ENCODE peak calls at places on chromosomes 11 and 22, in seven cellular contexts. One of them, this sample, is unnamed.

GRCh38 chr11:83002047-83002446 is 69.7 kb downstream of the RAB30 start:
- DNase-seq in activated effector memory CD4-positive, alpha-beta T cell treated with anti-CD3 and anti-CD28 coated beads, Interleukin-2, amount 50 U/mL, for 16 hours: peak; percentile 68
- DNase-seq in NCI-H774: no peak
- DNase-seq in activated CD4-positive, alpha-beta T cell treated with anti-CD3 and anti-CD28 coated beads for 48 hours: peak; percentile 39
- DNase-seq in stimulated activated CD8-positive, alpha-beta memory T cell treated with anti-CD3 and anti-CD28 coated beads, Interleukin-2, amount 100 ng/mL, for 1 hour: no peak
- DNase-seq in Calu3: no peak
- DNase-seq in ascending aorta: no peak
- DNase-seq in this sample: no peak

GRCh38 chr11:12235549-12235944 is 125.2 kb downstream of the MICAL2 start:
- DNase-seq in activated effector memory CD4-positive, alpha-beta T cell treated with anti-CD3 and anti-CD28 coated beads, Interleukin-2, amount 50 U/mL, for 16 hours: no peak
- DNase-seq in NCI-H774: no peak
- DNase-seq in activated CD4-positive, alpha-beta T cell treated with anti-CD3 and anti-CD28 coated beads for 48 hours: peak; percentile 34
- DNase-seq in stimulated activated CD8-positive, alpha-beta memory T cell treated with anti-CD3 and anti-CD28 coated beads, Interleukin-2, amount 100 ng/mL, for 1 hour: no peak
- DNase-seq in Calu3: no peak
- DNase-seq in ascending aorta: no peak
- DNase-seq in this sample: peak; percentile 60

GRCh38 chr11:10438451-10438850 is 16.6 kb upstream of the AMPD3 start:
- DNase-seq in activated effector memory CD4-positive, alpha-beta T cell treated with anti-CD3 and anti-CD28 coated beads, Interleukin-2, amount 50 U/mL, for 16 hours: no peak
- DNase-seq in NCI-H774: no peak
- DNase-seq in activated CD4-positive, alpha-beta T cell treated with anti-CD3 and anti-CD28 coated beads for 48 hours: no peak
- DNase-seq in stimulated activated CD8-positive, alpha-beta memory T cell treated with anti-CD3 and anti-CD28 coated beads, Interleukin-2, amount 100 ng/mL, for 1 hour: no peak
- DNase-seq in Calu3: no peak
- DNase-seq in ascending aorta: no peak
- DNase-seq in this sample: no peak

GRCh38 chr22:47102648-47103047 is 340.2 kb downstream of the TBC1D22A start:
- DNase-seq in activated effector memory CD4-positive, alpha-beta T cell treated with anti-CD3 and anti-CD28 coated beads, Interleukin-2, amount 50 U/mL, for 16 hours: no peak
- DNase-seq in NCI-H774: no peak
- DNase-seq in activated CD4-positive, alpha-beta T cell treated with anti-CD3 and anti-CD28 coated beads for 48 hours: no peak
- DNase-seq in stimulated activated CD8-positive, alpha-beta memory T cell treated with anti-CD3 and anti-CD28 coated beads, Interleukin-2, amount 100 ng/mL, for 1 hour: no peak
- DNase-seq in Calu3: no peak
- DNase-seq in ascending aorta: no peak
- DNase-seq in this sample: no peak

GRCh38 chr11:72573380-72573949 is 100.8 kb downstream of the PDE2A start:
- DNase-seq in activated effector memory CD4-positive, alpha-beta T cell treated with anti-CD3 and anti-CD28 coated beads, Interleukin-2, amount 50 U/mL, for 16 hours: peak; percentile 71
- DNase-seq in NCI-H774: no peak
- DNase-seq in activated CD4-positive, alpha-beta T cell treated with anti-CD3 and anti-CD28 coated beads for 48 hours: peak; percentile 45
- DNase-seq in stimulated activated CD8-positive, alpha-beta memory T cell treated with anti-CD3 and anti-CD28 coated beads, Interleukin-2, amount 100 ng/mL, for 1 hour: no peak
- DNase-seq in Calu3: peak; percentile 63
- DNase-seq in ascending aorta: no peak
- DNase-seq in this sample: peak; percentile 83

GRCh38 chr22:18970180-18970947 is 34.3 kb upstream of the PRODH start:
- DNase-seq in activated effector memory CD4-positive, alpha-beta T cell treated with anti-CD3 and anti-CD28 coated beads, Interleukin-2, amount 50 U/mL, for 16 hours: no peak
- DNase-seq in NCI-H774: peak; percentile 32
- DNase-seq in activated CD4-positive, alpha-beta T cell treated with anti-CD3 and anti-CD28 coated beads for 48 hours: peak; percentile 11
- DNase-seq in stimulated activated CD8-positive, alpha-beta memory T cell treated with anti-CD3 and anti-CD28 coated beads, Interleukin-2, amount 100 ng/mL, for 1 hour: no peak
- DNase-seq in Calu3: peak; percentile 47
- DNase-seq in ascending aorta: no peak
- DNase-seq in this sample: no peak

GRCh38 chr22:27800250-27801131 is 1.1 kb downstream of the MN1 start:
- DNase-seq in activated effector memory CD4-positive, alpha-beta T cell treated with anti-CD3 and anti-CD28 coated beads, Interleukin-2, amount 50 U/mL, for 16 hours: no peak
- DNase-seq in NCI-H774: no peak
- DNase-seq in activated CD4-positive, alpha-beta T cell treated with anti-CD3 and anti-CD28 coated beads for 48 hours: no peak
- DNase-seq in stimulated activated CD8-positive, alpha-beta memory T cell treated with anti-CD3 and anti-CD28 coated beads, Interleukin-2, amount 100 ng/mL, for 1 hour: no peak
- DNase-seq in Calu3: peak; percentile 9
- DNase-seq in ascending aorta: peak; percentile 62
- DNase-seq in this sample: no peak

GRCh38 chr11:117807482-117808272 is 10.7 kb upstream of the DSCAML1 start:
- DNase-seq in activated effector memory CD4-positive, alpha-beta T cell treated with anti-CD3 and anti-CD28 coated beads, Interleukin-2, amount 50 U/mL, for 16 hours: peak; percentile 92
- DNase-seq in NCI-H774: peak; percentile 41
- DNase-seq in activated CD4-positive, alpha-beta T cell treated with anti-CD3 and anti-CD28 coated beads for 48 hours: peak; percentile 87
- DNase-seq in stimulated activated CD8-positive, alpha-beta memory T cell treated with anti-CD3 and anti-CD28 coated beads, Interleukin-2, amount 100 ng/mL, for 1 hour: peak; percentile 68
- DNase-seq in Calu3: peak; percentile 70
- DNase-seq in ascending aorta: peak; percentile 86
- DNase-seq in this sample: peak; percentile 63

GRCh38 chr11:111194789-111195188 is 50.7 kb upstream of the POU2AF2 start:
- DNase-seq in activated effector memory CD4-positive, alpha-beta T cell treated with anti-CD3 and anti-CD28 coated beads, Interleukin-2, amount 50 U/mL, for 16 hours: no peak
- DNase-seq in NCI-H774: no peak
- DNase-seq in activated CD4-positive, alpha-beta T cell treated with anti-CD3 and anti-CD28 coated beads for 48 hours: no peak
- DNase-seq in stimulated activated CD8-positive, alpha-beta memory T cell treated with anti-CD3 and anti-CD28 coated beads, Interleukin-2, amount 100 ng/mL, for 1 hour: no peak
- DNase-seq in Calu3: no peak
- DNase-seq in ascending aorta: no peak
- DNase-seq in this sample: no peak

GRCh38 chr22:45547016-45547345 is 44.3 kb downstream of the FBLN1 start:
- DNase-seq in activated effector memory CD4-positive, alpha-beta T cell treated with anti-CD3 and anti-CD28 coated beads, Interleukin-2, amount 50 U/mL, for 16 hours: no peak
- DNase-seq in NCI-H774: no peak
- DNase-seq in activated CD4-positive, alpha-beta T cell treated with anti-CD3 and anti-CD28 coated beads for 48 hours: no peak
- DNase-seq in stimulated activated CD8-positive, alpha-beta memory T cell treated with anti-CD3 and anti-CD28 coated beads, Interleukin-2, amount 100 ng/mL, for 1 hour: no peak
- DNase-seq in Calu3: no peak
- DNase-seq in ascending aorta: no peak
- DNase-seq in this sample: no peak

GRCh38 chr22:45207981-45208664 is 32.6 kb downstream of the KIAA0930 start:
- DNase-seq in activated effector memory CD4-positive, alpha-beta T cell treated with anti-CD3 and anti-CD28 coated beads, Interleukin-2, amount 50 U/mL, for 16 hours: no peak
- DNase-seq in NCI-H774: no peak
- DNase-seq in activated CD4-positive, alpha-beta T cell treated with anti-CD3 and anti-CD28 coated beads for 48 hours: no peak
- DNase-seq in stimulated activated CD8-positive, alpha-beta memory T cell treated with anti-CD3 and anti-CD28 coated beads, Interleukin-2, amount 100 ng/mL, for 1 hour: no peak
- DNase-seq in Calu3: no peak
- DNase-seq in ascending aorta: peak; percentile 61
- DNase-seq in this sample: no peak

GRCh38 chr11:69372589-69373250 is 78.8 kb downstream of the MYEOV start:
- DNase-seq in activated effector memory CD4-positive, alpha-beta T cell treated with anti-CD3 and anti-CD28 coated beads, Interleukin-2, amount 50 U/mL, for 16 hours: peak; percentile 50
- DNase-seq in NCI-H774: no peak
- DNase-seq in activated CD4-positive, alpha-beta T cell treated with anti-CD3 and anti-CD28 coated beads for 48 hours: peak; percentile 1
- DNase-seq in stimulated activated CD8-positive, alpha-beta memory T cell treated with anti-CD3 and anti-CD28 coated beads, Interleukin-2, amount 100 ng/mL, for 1 hour: no peak
- DNase-seq in Calu3: no peak
- DNase-seq in ascending aorta: peak; percentile 52
- DNase-seq in this sample: no peak

GRCh38 chr11:85182437-85183109 is 444.6 kb downstream of the DLG2 start:
- DNase-seq in activated effector memory CD4-positive, alpha-beta T cell treated with anti-CD3 and anti-CD28 coated beads, Interleukin-2, amount 50 U/mL, for 16 hours: no peak
- DNase-seq in NCI-H774: peak; percentile 82
- DNase-seq in activated CD4-positive, alpha-beta T cell treated with anti-CD3 and anti-CD28 coated beads for 48 hours: no peak
- DNase-seq in stimulated activated CD8-positive, alpha-beta memory T cell treated with anti-CD3 and anti-CD28 coated beads, Interleukin-2, amount 100 ng/mL, for 1 hour: no peak
- DNase-seq in Calu3: peak; percentile 18
- DNase-seq in ascending aorta: no peak
- DNase-seq in this sample: no peak

GRCh38 chr22:30605449-30606110 is 1.4 kb upstream of the TCN2 start:
- DNase-seq in activated effector memory CD4-positive, alpha-beta T cell treated with anti-CD3 and anti-CD28 coated beads, Interleukin-2, amount 50 U/mL, for 16 hours: peak; percentile 77
- DNase-seq in NCI-H774: peak; percentile 19
- DNase-seq in activated CD4-positive, alpha-beta T cell treated with anti-CD3 and anti-CD28 coated beads for 48 hours: peak; percentile 70
- DNase-seq in stimulated activated CD8-positive, alpha-beta memory T cell treated with anti-CD3 and anti-CD28 coated beads, Interleukin-2, amount 100 ng/mL, for 1 hour: no peak
- DNase-seq in Calu3: peak; percentile 71
- DNase-seq in ascending aorta: peak; percentile 76
- DNase-seq in this sample: peak; percentile 32

GRCh38 chr11:74009675-74010305 is 905 bp upstream of the UCP3 start:
- DNase-seq in activated effector memory CD4-positive, alpha-beta T cell treated with anti-CD3 and anti-CD28 coated beads, Interleukin-2, amount 50 U/mL, for 16 hours: no peak
- DNase-seq in NCI-H774: no peak
- DNase-seq in activated CD4-positive, alpha-beta T cell treated with anti-CD3 and anti-CD28 coated beads for 48 hours: peak; percentile 56
- DNase-seq in stimulated activated CD8-positive, alpha-beta memory T cell treated with anti-CD3 and anti-CD28 coated beads, Interleukin-2, amount 100 ng/mL, for 1 hour: no peak
- DNase-seq in Calu3: no peak
- DNase-seq in ascending aorta: no peak
- DNase-seq in this sample: no peak

GRCh38 chr11:59221438-59221837 is 8.7 kb upstream of the MPEG1 start:
- DNase-seq in activated effector memory CD4-positive, alpha-beta T cell treated with anti-CD3 and anti-CD28 coated beads, Interleukin-2, amount 50 U/mL, for 16 hours: no peak
- DNase-seq in NCI-H774: no peak
- DNase-seq in activated CD4-positive, alpha-beta T cell treated with anti-CD3 and anti-CD28 coated beads for 48 hours: no peak
- DNase-seq in stimulated activated CD8-positive, alpha-beta memory T cell treated with anti-CD3 and anti-CD28 coated beads, Interleukin-2, amount 100 ng/mL, for 1 hour: no peak
- DNase-seq in Calu3: no peak
- DNase-seq in ascending aorta: no peak
- DNase-seq in this sample: no peak

GRCh38 chr11:2579315-2580060 is 120.3 kb downstream of the KCNQ1OT1 start:
- DNase-seq in activated effector memory CD4-positive, alpha-beta T cell treated with anti-CD3 and anti-CD28 coated beads, Interleukin-2, amount 50 U/mL, for 16 hours: peak; percentile 53
- DNase-seq in NCI-H774: no peak
- DNase-seq in activated CD4-positive, alpha-beta T cell treated with anti-CD3 and anti-CD28 coated beads for 48 hours: no peak
- DNase-seq in stimulated activated CD8-positive, alpha-beta memory T cell treated with anti-CD3 and anti-CD28 coated beads, Interleukin-2, amount 100 ng/mL, for 1 hour: no peak
- DNase-seq in Calu3: no peak
- DNase-seq in ascending aorta: peak; percentile 34
- DNase-seq in this sample: no peak